ENCODE peak calls at places on chromosomes 13 and 19, in five cellular contexts. O, T, X, E and W are unnamed samples.

GRCh38 chr19:48997972-48998371 is 4.3 kb downstream of the RUVBL2 start:
- DNase-seq in O (peak), T (no peak), X (peak), E (no peak), W (peak)

GRCh38 chr13:57629391-57629804 is 2.1 kb upstream of the PCDH17 start:
- DNase-seq in O (peak), T (peak), X (no peak), E (no peak), W (no peak)

GRCh38 chr13:24627090-24627714 is 53.0 kb upstream of the ATP12A start:
- DNase-seq in O (no peak), T (peak), X (peak), E (no peak), W (peak)

GRCh38 chr19:18898533-18899408 is 2.8 kb upstream of the CERS1 start:
- DNase-seq in O (no peak), T (no peak), X (no peak), E (no peak), W (no peak)

GRCh38 chr13:62278271-62278670 is 862.6 kb upstream of the PCDH20 start:
- DNase-seq in O (no peak), T (no peak), X (no peak), E (no peak), W (no peak)

GRCh38 chr19:43759515-43759914 is 4.8 kb upstream of the SMG9 start:
- DNase-seq in O (no peak), T (no peak), X (no peak), E (no peak), W (no peak)

GRCh38 chr19:13149628-13150186 is 468 bp downstream of the STX10 start:
- DNase-seq in O (no peak), T (peak), X (peak), E (no peak), W (peak)

GRCh38 chr13:104431895-104432294 is 1365.7 kb upstream of the SLC10A2 start:
- DNase-seq in O (no peak), T (no peak), X (no peak), E (no peak), W (no peak)

GRCh38 chr13:45040626-45041025 is 51.3 kb downstream of the GPALPP1 start:
- DNase-seq in O (no peak), T (no peak), X (no peak), E (no peak), W (no peak)

GRCh38 chr19:13692096-13692495 is 72.2 kb upstream of the MRI1 start:
- DNase-seq in O (peak), T (no peak), X (no peak), E (no peak), W (no peak)

GRCh38 chr13:59823495-59823894 is 340.2 kb downstream of the DIAPH3 start:
- DNase-seq in O (no peak), T (no peak), X (no peak), E (no peak), W (no peak)

GRCh38 chr19:3132971-3133792 is 2.7 kb upstream of the GNA15 start:
- DNase-seq in O (peak), T (no peak), X (no peak), E (peak), W (no peak)

GRCh38 chr19:46357846-46358583 is 11.1 kb downstream of the PPP5C start:
- DNase-seq in O (no peak), T (no peak), X (no peak), E (no peak), W (no peak)

GRCh38 chr13:110525328-110526319 is 35.9 kb downstream of the RAB20 start:
- DNase-seq in O (peak), T (no peak), X (no peak), E (no peak), W (no peak)

GRCh38 chr13:90867336-90867683 is 480.2 kb upstream of the MIR17HG start:
- DNase-seq in O (peak), T (peak), X (peak), E (no peak), W (peak)

GRCh38 chr19:33621811-33622504 is at the start of gene CHST8:
- DNase-seq in O (peak), T (no peak), X (peak), E (no peak), W (peak)

GRCh38 chr19:49689133-49690072 is at the start of gene ADM5:
- DNase-seq in O (peak), T (peak), X (peak), E (no peak), W (no peak)

GRCh38 chr19:3066482-3067049 is 4.3 kb upstream of the TLE5 start:
- DNase-seq in O (no peak), T (no peak), X (no peak), E (no peak), W (no peak)

GRCh38 chr19:1132625-1133383 is 29.0 kb downstream of the GPX4 start:
- DNase-seq in O (no peak), T (no peak), X (no peak), E (no peak), W (no peak)

GRCh38 chr19:32231020-32231419 is 114.4 kb upstream of the ZNF507 start:
- DNase-seq in O (no peak), T (no peak), X (no peak), E (no peak), W (no peak)

GRCh38 chr19:49113762-49114629 is at the start of gene LIN7B:
- DNase-seq in O (peak), T (peak), X (peak), E (peak), W (peak)

GRCh38 chr13:101307181-101307701 is 109.1 kb downstream of the NALCN start:
- DNase-seq in O (no peak), T (no peak), X (no peak), E (no peak), W (no peak)

GRCh38 chr19:8307400-8307964 is 676 bp downstream of the CD320 start:
- DNase-seq in O (peak), T (no peak), X (peak), E (no peak), W (no peak)

GRCh38 chr13:35995136-35995535 is 136.0 kb downstream of the DCLK1 start:
- DNase-seq in O (no peak), T (no peak), X (no peak), E (no peak), W (no peak)

GRCh38 chr13:44952671-44953070 is 36.6 kb downstream of the NUFIP1 start:
- DNase-seq in O (no peak), T (no peak), X (no peak), E (no peak), W (no peak)

GRCh38 chr13:20489185-20489820 is 36.4 kb downstream of the CRYL1 start:
- DNase-seq in O (peak), T (peak), X (no peak), E (no peak), W (peak)

GRCh38 chr13:88472316-88472715 is 801.1 kb downstream of the SLITRK5 start:
- DNase-seq in O (no peak), T (no peak), X (no peak), E (no peak), W (no peak)

GRCh38 chr19:51837145-51837544 is 42.2 kb downstream of the FPR3 start:
- DNase-seq in O (no peak), T (no peak), X (no peak), E (no peak), W (no peak)

GRCh38 chr13:77698211-77699058 is 948 bp downstream of the SLAIN1 start:
- DNase-seq in O (peak), T (peak), X (peak), E (no peak), W (peak)

GRCh38 chr19:54728167-54728566 is 3.9 kb downstream of the KIR3DL3 start:
- DNase-seq in O (no peak), T (no peak), X (no peak), E (no peak), W (no peak)

GRCh38 chr19:1805401-1806183 is 6.5 kb downstream of the ATP8B3 start:
- DNase-seq in O (no peak), T (no peak), X (no peak), E (no peak), W (no peak)

GRCh38 chr13:24618219-24618955 is 61.8 kb upstream of the ATP12A start:
- DNase-seq in O (no peak), T (no peak), X (no peak), E (no peak), W (no peak)

GRCh38 chr13:30020726-30021312 is 170.4 kb upstream of the UBL3 start:
- DNase-seq in O (no peak), T (no peak), X (no peak), E (no peak), W (no peak)